ENCODE peak calls at places on chromosomes 4 and X, in six cellular contexts. One of them, this sample, is unnamed.

GRCh38 chr4:183355405-183355804 is 33.2 kb upstream of the CLDN24 start:
- DNase-seq in breast epithelium: no peak
- DNase-seq in pancreas: no peak
- DNase-seq in tibial artery: no peak
- DNase-seq in CD8-positive, alpha-beta T cell: no peak
- DNase-seq in lower leg skin: no peak
- DNase-seq in this sample: peak

GRCh38 chr4:96183630-96184029 is 343.7 kb downstream of the PDHA2 start:
- DNase-seq in breast epithelium: no peak
- DNase-seq in pancreas: no peak
- DNase-seq in CD8-positive, alpha-beta T cell: no peak
- DNase-seq in lower leg skin: no peak
- DNase-seq in tibial artery: no peak
- DNase-seq in this sample: no peak

GRCh38 chr4:53619431-53619830 is 28.1 kb upstream of the LNX1 start:
- DNase-seq in lower leg skin: no peak
- DNase-seq in breast epithelium: no peak
- DNase-seq in CD8-positive, alpha-beta T cell: no peak
- DNase-seq in tibial artery: no peak
- DNase-seq in pancreas: no peak
- DNase-seq in this sample: peak

GRCh38 chr4:81436928-81437327 is 34.8 kb downstream of the RASGEF1B start:
- DNase-seq in breast epithelium: no peak
- DNase-seq in tibial artery: no peak
- DNase-seq in pancreas: no peak
- DNase-seq in CD8-positive, alpha-beta T cell: no peak
- DNase-seq in lower leg skin: no peak
- DNase-seq in this sample: no peak

GRCh38 chr4:168451744-168452394 is 28.4 kb downstream of the DDX60L start:
- DNase-seq in CD8-positive, alpha-beta T cell: no peak
- DNase-seq in pancreas: no peak
- DNase-seq in tibial artery: no peak
- DNase-seq in lower leg skin: no peak
- DNase-seq in breast epithelium: no peak
- DNase-seq in this sample: peak

GRCh38 chr4:128461300-128462103 is 173.9 kb upstream of the PGRMC2 start:
- DNase-seq in breast epithelium: no peak
- DNase-seq in tibial artery: no peak
- DNase-seq in lower leg skin: no peak
- DNase-seq in pancreas: no peak
- DNase-seq in CD8-positive, alpha-beta T cell: no peak
- DNase-seq in this sample: peak

GRCh38 chr4:88681209-88681608 is 16.4 kb downstream of the NAP1L5 start:
- DNase-seq in lower leg skin: no peak
- DNase-seq in tibial artery: no peak
- DNase-seq in breast epithelium: no peak
- DNase-seq in pancreas: no peak
- DNase-seq in CD8-positive, alpha-beta T cell: no peak
- DNase-seq in this sample: no peak

GRCh38 chr4:113636877-113637276 is 124.7 kb downstream of the CAMK2D start:
- DNase-seq in tibial artery: no peak
- DNase-seq in breast epithelium: no peak
- DNase-seq in lower leg skin: no peak
- DNase-seq in pancreas: no peak
- DNase-seq in CD8-positive, alpha-beta T cell: no peak
- DNase-seq in this sample: no peak

GRCh38 chr4:8319731-8320385 is 50.3 kb downstream of the HTRA3 start:
- DNase-seq in pancreas: no peak
- DNase-seq in lower leg skin: peak
- DNase-seq in tibial artery: no peak
- DNase-seq in CD8-positive, alpha-beta T cell: no peak
- DNase-seq in breast epithelium: peak
- DNase-seq in this sample: peak

GRCh38 chr4:140296871-140297570 is 76.4 kb upstream of the SCOC start:
- DNase-seq in CD8-positive, alpha-beta T cell: no peak
- DNase-seq in lower leg skin: no peak
- DNase-seq in tibial artery: no peak
- DNase-seq in pancreas: no peak
- DNase-seq in breast epithelium: no peak
- DNase-seq in this sample: peak

GRCh38 chr4:19993222-19993621 is 258.5 kb upstream of the SLIT2 start:
- DNase-seq in lower leg skin: no peak
- DNase-seq in tibial artery: no peak
- DNase-seq in pancreas: no peak
- DNase-seq in CD8-positive, alpha-beta T cell: no peak
- DNase-seq in breast epithelium: no peak
- DNase-seq in this sample: no peak

GRCh38 chr4:113499696-113500095 is 261.8 kb downstream of the CAMK2D start:
- DNase-seq in CD8-positive, alpha-beta T cell: no peak
- DNase-seq in tibial artery: no peak
- DNase-seq in lower leg skin: no peak
- DNase-seq in breast epithelium: no peak
- DNase-seq in pancreas: no peak
- DNase-seq in this sample: peak

GRCh38 chr4:151671541-151672059 is 89.2 kb downstream of the GATB start:
- DNase-seq in tibial artery: no peak
- DNase-seq in lower leg skin: peak
- DNase-seq in pancreas: no peak
- DNase-seq in breast epithelium: no peak
- DNase-seq in CD8-positive, alpha-beta T cell: no peak
- DNase-seq in this sample: no peak

GRCh38 chr4:132332932-132333722 is 816.0 kb upstream of the PCDH10 start:
- DNase-seq in tibial artery: no peak
- DNase-seq in breast epithelium: no peak
- DNase-seq in CD8-positive, alpha-beta T cell: no peak
- DNase-seq in lower leg skin: no peak
- DNase-seq in pancreas: no peak
- DNase-seq in this sample: peak

GRCh38 chrX:12965390-12965940 is 9.4 kb upstream of the TMSB4X start:
- DNase-seq in breast epithelium: no peak
- DNase-seq in pancreas: no peak
- DNase-seq in CD8-positive, alpha-beta T cell: no peak
- DNase-seq in lower leg skin: peak
- DNase-seq in tibial artery: no peak
- DNase-seq in this sample: no peak

GRCh38 chr4:136001791-136002190 is 1530.5 kb downstream of the PCDH18 start:
- DNase-seq in breast epithelium: no peak
- DNase-seq in CD8-positive, alpha-beta T cell: no peak
- DNase-seq in lower leg skin: no peak
- DNase-seq in tibial artery: no peak
- DNase-seq in pancreas: no peak
- DNase-seq in this sample: no peak

GRCh38 chr4:39410415-39410814 is 3.7 kb downstream of the KLB start:
- DNase-seq in breast epithelium: no peak
- DNase-seq in lower leg skin: no peak
- DNase-seq in tibial artery: no peak
- DNase-seq in pancreas: no peak
- DNase-seq in CD8-positive, alpha-beta T cell: no peak
- DNase-seq in this sample: no peak

GRCh38 chr4:55121246-55121645 is 4.1 kb downstream of the KDR start:
- DNase-seq in tibial artery: no peak
- DNase-seq in pancreas: no peak
- DNase-seq in CD8-positive, alpha-beta T cell: no peak
- DNase-seq in breast epithelium: no peak
- DNase-seq in lower leg skin: no peak
- DNase-seq in this sample: no peak

GRCh38 chrX:23003121-23003520 is 3.4 kb downstream of the DDX53 start:
- DNase-seq in pancreas: no peak
- DNase-seq in breast epithelium: no peak
- DNase-seq in lower leg skin: no peak
- DNase-seq in CD8-positive, alpha-beta T cell: no peak
- DNase-seq in tibial artery: no peak
- DNase-seq in this sample: peak

GRCh38 chr4:27685947-27686346 is 825.3 kb downstream of the STIM2 start:
- DNase-seq in breast epithelium: no peak
- DNase-seq in CD8-positive, alpha-beta T cell: no peak
- DNase-seq in lower leg skin: no peak
- DNase-seq in tibial artery: no peak
- DNase-seq in pancreas: no peak
- DNase-seq in this sample: no peak

GRCh38 chr4:185865901-185866328 is 53.9 kb upstream of the SORBS2 start:
- DNase-seq in CD8-positive, alpha-beta T cell: no peak
- DNase-seq in tibial artery: no peak
- DNase-seq in breast epithelium: no peak
- DNase-seq in pancreas: peak
- DNase-seq in lower leg skin: no peak
- DNase-seq in this sample: peak

GRCh38 chr4:174808836-174809235 is 20.2 kb downstream of the GLRA3 start:
- DNase-seq in lower leg skin: no peak
- DNase-seq in breast epithelium: no peak
- DNase-seq in tibial artery: no peak
- DNase-seq in pancreas: no peak
- DNase-seq in CD8-positive, alpha-beta T cell: no peak
- DNase-seq in this sample: no peak

GRCh38 chr4:54745031-54745770 is 87.4 kb downstream of the KIT start:
- DNase-seq in lower leg skin: no peak
- DNase-seq in breast epithelium: no peak
- DNase-seq in CD8-positive, alpha-beta T cell: no peak
- DNase-seq in tibial artery: no peak
- DNase-seq in pancreas: no peak
- DNase-seq in this sample: peak

GRCh38 chr4:41525129-41525528 is 12.8 kb upstream of the LIMCH1 start:
- DNase-seq in lower leg skin: no peak
- DNase-seq in tibial artery: no peak
- DNase-seq in pancreas: no peak
- DNase-seq in CD8-positive, alpha-beta T cell: no peak
- DNase-seq in breast epithelium: no peak
- DNase-seq in this sample: peak

GRCh38 chrX:110216027-110216426 is 101.9 kb downstream of the AMMECR1 start:
- DNase-seq in tibial artery: no peak
- DNase-seq in CD8-positive, alpha-beta T cell: no peak
- DNase-seq in pancreas: no peak
- DNase-seq in lower leg skin: no peak
- DNase-seq in breast epithelium: no peak
- DNase-seq in this sample: no peak

GRCh38 chrX:150162141-150162540 is 201.0 kb upstream of the MAMLD1 start:
- DNase-seq in tibial artery: no peak
- DNase-seq in CD8-positive, alpha-beta T cell: no peak
- DNase-seq in pancreas: no peak
- DNase-seq in lower leg skin: no peak
- DNase-seq in breast epithelium: no peak
- DNase-seq in this sample: peak

GRCh38 chr4:185467101-185467500 is 4.4 kb downstream of the CCDC110 start:
- DNase-seq in tibial artery: no peak
- DNase-seq in breast epithelium: no peak
- DNase-seq in lower leg skin: no peak
- DNase-seq in CD8-positive, alpha-beta T cell: no peak
- DNase-seq in pancreas: no peak
- DNase-seq in this sample: no peak

GRCh38 chr4:76208005-76208765 is 5.4 kb downstream of the SCARB2 start:
- DNase-seq in breast epithelium: peak
- DNase-seq in lower leg skin: peak
- DNase-seq in CD8-positive, alpha-beta T cell: no peak
- DNase-seq in pancreas: peak
- DNase-seq in tibial artery: peak
- DNase-seq in this sample: peak

GRCh38 chrX:132775230-132775823 is 183.1 kb downstream of the HS6ST2 start:
- DNase-seq in breast epithelium: no peak
- DNase-seq in CD8-positive, alpha-beta T cell: no peak
- DNase-seq in tibial artery: no peak
- DNase-seq in lower leg skin: no peak
- DNase-seq in pancreas: no peak
- DNase-seq in this sample: peak

GRCh38 chr4:144787365-144788263 is 141.7 kb downstream of the HHIP start:
- DNase-seq in tibial artery: no peak
- DNase-seq in CD8-positive, alpha-beta T cell: no peak
- DNase-seq in lower leg skin: no peak
- DNase-seq in breast epithelium: no peak
- DNase-seq in pancreas: no peak
- DNase-seq in this sample: peak

DNA sequence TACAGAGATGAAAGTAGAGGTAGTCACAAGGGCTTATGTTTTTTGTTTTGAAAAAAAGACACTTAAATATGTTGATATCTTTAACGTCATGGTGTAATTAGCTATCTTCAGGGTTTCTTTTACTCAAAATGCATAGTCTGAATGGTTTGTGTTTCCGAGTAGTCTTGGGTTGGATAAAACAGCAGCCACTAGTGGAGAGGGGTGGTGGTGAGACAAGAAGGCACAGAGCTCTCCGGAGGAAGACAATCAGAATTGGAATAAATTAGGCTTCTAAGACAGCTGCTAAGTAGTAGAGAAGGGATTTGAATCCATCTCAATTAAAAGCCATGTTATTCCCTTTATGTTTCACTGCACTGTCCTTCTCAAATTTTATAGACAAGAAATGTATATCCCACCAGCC is 240.4 kb upstream of the VEGFC start:
- DNase-seq in lower leg skin: no peak
- DNase-seq in tibial artery: no peak
- DNase-seq in CD8-positive, alpha-beta T cell: no peak
- DNase-seq in pancreas: no peak
- DNase-seq in breast epithelium: no peak
- DNase-seq in this sample: no peak
- TF ChIP-seq CTCF in lower leg skin: no peak
- TF ChIP-seq CTCF in tibial artery: no peak
- TF ChIP-seq CTCF in CD8-positive, alpha-beta T cell: no peak
- TF ChIP-seq CTCF in pancreas: no peak
- TF ChIP-seq CTCF in breast epithelium: no peak
- TF ChIP-seq CTCF in this sample: no peak

GRCh38 chrX:42697544-42697943 is 80.4 kb downstream of the PPP1R2C start:
- DNase-seq in CD8-positive, alpha-beta T cell: no peak
- DNase-seq in tibial artery: no peak
- DNase-seq in breast epithelium: no peak
- DNase-seq in lower leg skin: no peak
- DNase-seq in pancreas: no peak
- DNase-seq in this sample: no peak
- TF ChIP-seq CTCF in CD8-positive, alpha-beta T cell: no peak
- TF ChIP-seq CTCF in tibial artery: no peak
- TF ChIP-seq CTCF in breast epithelium: no peak
- TF ChIP-seq CTCF in lower leg skin: no peak
- TF ChIP-seq CTCF in pancreas: no peak
- TF ChIP-seq CTCF in this sample: no peak

GRCh38 chr4:25580633-25581467 is 74.8 kb upstream of the SLC34A2 start:
- DNase-seq in tibial artery: no peak
- DNase-seq in lower leg skin: no peak
- DNase-seq in CD8-positive, alpha-beta T cell: no peak
- DNase-seq in breast epithelium: no peak
- DNase-seq in pancreas: no peak
- DNase-seq in this sample: no peak
- TF ChIP-seq CTCF in tibial artery: no peak
- TF ChIP-seq CTCF in lower leg skin: no peak
- TF ChIP-seq CTCF in CD8-positive, alpha-beta T cell: no peak
- TF ChIP-seq CTCF in breast epithelium: no peak
- TF ChIP-seq CTCF in pancreas: no peak
- TF ChIP-seq CTCF in this sample: no peak

DNA sequence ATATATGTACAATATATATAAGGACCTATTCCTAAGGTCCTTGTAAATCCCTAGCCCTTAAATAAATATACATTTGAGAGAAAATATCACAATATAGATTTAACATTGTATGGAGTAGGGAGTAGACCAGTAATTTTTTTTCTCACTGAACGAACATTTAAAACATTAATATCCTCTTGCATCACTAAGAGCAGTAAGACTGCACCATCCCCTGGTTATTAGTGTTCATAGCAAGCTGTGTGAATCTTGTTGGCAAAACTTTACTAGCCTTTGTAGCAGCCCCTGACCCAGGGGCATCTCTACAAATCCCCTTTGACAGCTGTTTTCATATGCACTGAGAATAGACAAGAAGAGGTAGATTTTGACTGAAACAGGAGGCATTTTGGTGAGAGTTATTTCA is 146.5 kb downstream of the IL1RAPL2 start:
- DNase-seq in breast epithelium: no peak
- DNase-seq in lower leg skin: no peak
- DNase-seq in pancreas: no peak
- DNase-seq in CD8-positive, alpha-beta T cell: no peak
- DNase-seq in tibial artery: no peak
- DNase-seq in this sample: peak
- TF ChIP-seq CTCF in breast epithelium: no peak
- TF ChIP-seq CTCF in lower leg skin: no peak
- TF ChIP-seq CTCF in pancreas: no peak
- TF ChIP-seq CTCF in CD8-positive, alpha-beta T cell: no peak
- TF ChIP-seq CTCF in tibial artery: no peak
- TF ChIP-seq CTCF in this sample: no peak

This sample was measured in bronchial epithelial cell.